ENCODE peak calls at places on chromosome 5, in eight cellular contexts. R is BE2C, P is A549, T is left ventricle myocardium inferior, A is tibial artery, L is kidney, M is stomach, N is aorta. W is an unnamed sample.
A peak's percentile ranks its signal among the peaks of the same experiment; 100 is the strongest.

GRCh38 chr5:107652839-107653607 is 17.7 kb downstream of the EFNA5 start:
- DNase-seq in T (no peak), L (no peak), P (no peak), N (no peak), A (no peak), R (no peak), M (peak; percentile 27), W (no peak)

GRCh38 chr5:112546946-112547647 is 128.0 kb upstream of the EPB41L4A start:
- DNase-seq in T (no peak), P (no peak), A (no peak), N (no peak), R (no peak), L (no peak), M (no peak), W (no peak)

GRCh38 chr5:14450055-14450524 is 131.5 kb upstream of the OTULINL start:
- DNase-seq in N (peak; percentile 83), L (no peak), A (peak; percentile 85), M (no peak), P (no peak), R (no peak), T (peak; percentile 69), W (no peak)

GRCh38 chr5:155085282-155085990 is 71.9 kb downstream of the KIF4B start:
- DNase-seq in L (no peak), A (no peak), R (no peak), M (no peak), T (no peak), N (no peak), P (no peak), W (no peak)

GRCh38 chr5:24538345-24538744 is 106.4 kb downstream of the CDH10 start:
- DNase-seq in P (no peak), T (no peak), A (no peak), N (no peak), R (no peak), M (no peak), L (no peak), W (no peak)

GRCh38 chr5:71740015-71740753 is 21.1 kb downstream of the CARTPT start:
- DNase-seq in T (no peak), A (no peak), L (no peak), M (no peak), P (no peak), R (no peak), N (no peak), W (no peak)

GRCh38 chr5:135391123-135391868 is 7.7 kb downstream of the MACROH2A1 start:
- DNase-seq in P (no peak), L (no peak), T (no peak), M (no peak), A (no peak), R (no peak), N (no peak), W (no peak)

GRCh38 chr5:155738616-155739015 is 588.3 kb upstream of the SGCD start:
- DNase-seq in M (no peak), P (no peak), R (no peak), L (no peak), T (no peak), A (no peak), N (no peak), W (no peak)

GRCh38 chr5:160030631-160031377 is 21.9 kb downstream of the TTC1 start:
- DNase-seq in L (no peak), A (no peak), P (no peak), M (no peak), T (no peak), R (no peak), N (no peak), W (no peak)

GRCh38 chr5:78841767-78842166 is 143.3 kb downstream of the ARSB start:
- DNase-seq in L (no peak), R (no peak), P (no peak), N (no peak), T (no peak), M (no peak), A (no peak), W (no peak)

GRCh38 chr5:152501294-152501693 is 96.2 kb upstream of the NMUR2 start:
- DNase-seq in T (no peak), A (no peak), R (no peak), N (no peak), L (no peak), P (no peak), M (no peak), W (no peak)

GRCh38 chr5:1285883-1286291 is 9.0 kb downstream of the TERT start:
- DNase-seq in L (peak; percentile 55), R (no peak), A (no peak), N (peak; percentile 60), T (no peak), M (no peak), P (no peak), W (no peak)

GRCh38 chr5:54673523-54674225 is 156.1 kb downstream of the SNX18 start:
- DNase-seq in T (peak; percentile 35), M (peak; percentile 44), L (no peak), N (no peak), R (no peak), P (no peak), A (peak; percentile 74), W (peak; percentile 76)

GRCh38 chr5:108168915-108169314 is 213.0 kb downstream of the FBXL17 start:
- DNase-seq in N (no peak), T (no peak), A (no peak), P (no peak), R (no peak), M (no peak), L (no peak), W (no peak)

GRCh38 chr5:159451197-159452052 is 121.1 kb upstream of the IL12B start:
- DNase-seq in P (peak; percentile 75), M (no peak), L (no peak), N (no peak), A (peak; percentile 71), T (no peak), R (peak; percentile 21), W (no peak)

GRCh38 chr5:36655171-36655570 is 48.8 kb downstream of the SLC1A3 start:
- DNase-seq in T (no peak), M (no peak), R (no peak), P (no peak), N (no peak), L (no peak), A (no peak), W (no peak)

GRCh38 chr5:33433303-33434255 is 7.2 kb upstream of the TARS1 start:
- DNase-seq in A (no peak), R (no peak), M (no peak), L (no peak), P (no peak), T (no peak), N (no peak), W (no peak)

GRCh38 chr5:122877518-122877917 is 32.1 kb downstream of the SNX24 start:
- DNase-seq in T (no peak), M (no peak), P (no peak), A (no peak), N (no peak), L (no peak), R (no peak), W (no peak)

GRCh38 chr5:143635146-143635752 is 176.7 kb upstream of the HMHB1 start:
- DNase-seq in N (no peak), A (no peak), L (no peak), M (peak; percentile 27), R (no peak), T (no peak), P (peak; percentile 71), W (no peak)

GRCh38 chr5:58466939-58467338 is 7.1 kb upstream of the PLK2 start:
- DNase-seq in P (peak; percentile 70), A (no peak), R (peak; percentile 20), L (no peak), T (no peak), M (peak; percentile 29), N (no peak), W (no peak)

GRCh38 chr5:138025285-138025684 is 7.6 kb downstream of the FAM13B start:
- DNase-seq in R (no peak), L (no peak), M (no peak), T (no peak), N (no peak), A (no peak), P (no peak), W (no peak)
- H3K4me3 ChIP-seq in R (no peak overlapping the region), L (no peak overlapping the region), M (no peak overlapping the region), T (no peak overlapping the region), N (no peak overlapping the region), A (no peak overlapping the region), P (no peak overlapping the region), W (no peak overlapping the region)

GRCh38 chr5:141608046-141608445 is 10.8 kb downstream of the DIAPH1 start:
- DNase-seq in R (no peak), M (no peak), A (no peak), T (no peak), L (no peak), N (no peak), P (no peak), W (no peak)
- H3K4me1 ChIP-seq in R (peaks cover under 1% of the 10 kb centered on the region), M (peaks cover 56% of the 10 kb centered on the region), A (no peaks in the 10 kb centered on the region), T (peaks cover 64% of the 10 kb centered on the region), L (peaks cover 8% of the 10 kb centered on the region), N (no peaks in the 10 kb centered on the region), P (peaks cover 50% of the 10 kb centered on the region), W (peaks cover 92% of the 10 kb centered on the region)

DNA sequence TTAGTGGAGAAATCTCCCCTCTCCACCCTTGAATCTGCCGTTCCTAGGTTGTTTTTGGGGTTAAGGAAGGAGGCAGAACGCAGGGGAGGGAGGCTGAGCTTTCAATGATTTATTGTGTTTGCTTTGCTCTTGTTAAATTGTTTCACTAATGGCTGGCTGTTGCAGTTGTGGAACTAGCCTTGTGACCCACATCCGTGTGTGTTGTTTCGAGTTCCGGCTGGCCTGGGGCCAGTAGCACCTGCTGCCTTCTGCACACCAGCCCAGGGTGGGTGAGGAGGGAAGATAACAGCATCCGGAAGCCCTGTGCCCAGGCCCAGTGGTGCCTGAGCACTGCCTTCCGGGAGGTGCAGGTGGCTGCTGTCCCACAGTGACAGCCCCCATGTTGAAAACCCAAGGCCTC is 3.6 kb downstream of the ERGIC1 start:
- DNase-seq in N (peak; percentile 74), M (peak; percentile 97), T (no peak), P (no peak), R (no peak), L (peak; percentile 94), A (no peak), W (peak; percentile 44)
- H3K4me3 ChIP-seq in N (no peak overlapping the region), M (no peak overlapping the region), T (no peak overlapping the region), P (no peak overlapping the region), R (no peak overlapping the region), L (no peak overlapping the region), A (no peak overlapping the region), W (peak overlapping the region; percentile 33)

GRCh38 chr5:172864747-172865146 is 30.7 kb downstream of the ERGIC1 start:
- DNase-seq in P (no peak), L (no peak), T (no peak), R (no peak), A (no peak), M (no peak), N (no peak), W (no peak)
- H3K4me1 ChIP-seq in P (peaks cover 98% of the 10 kb centered on the region), L (peaks cover 56% of the 10 kb centered on the region), T (peaks cover 89% of the 10 kb centered on the region), R (peaks cover 12% of the 10 kb centered on the region), A (peaks cover 21% of the 10 kb centered on the region), M (peaks cover 77% of the 10 kb centered on the region), N (peaks cover 11% of the 10 kb centered on the region), W (peaks cover 17% of the 10 kb centered on the region)

GRCh38 chr5:141560141-141560540 is 58.7 kb downstream of the DIAPH1 start:
- DNase-seq in T (no peak), A (no peak), N (no peak), P (no peak), M (no peak), R (no peak), L (no peak), W (no peak)
- H3K4me3 ChIP-seq in T (peak overlapping the region; percentile 47), A (peak overlapping the region; percentile 18), N (no peak overlapping the region), P (no peak overlapping the region), M (no peak overlapping the region), R (peak overlapping the region; percentile 40), L (peak overlapping the region; percentile 40), W (no peak overlapping the region)

GRCh38 chr5:150176745-150177485 is 10.3 kb downstream of the CDX1 start:
- DNase-seq in L (no peak), P (no peak), R (no peak), N (no peak), T (no peak), M (no peak), A (no peak), W (no peak)
- H3K4me1 ChIP-seq in L (peaks cover 6% of the 10 kb centered on the region), P (no peaks in the 10 kb centered on the region), R (peaks cover 4% of the 10 kb centered on the region), N (no peaks in the 10 kb centered on the region), T (peaks cover 23% of the 10 kb centered on the region), M (no peaks in the 10 kb centered on the region), A (peaks cover 7% of the 10 kb centered on the region), W (no peaks in the 10 kb centered on the region)